ENCODE peak calls at places on chromosomes 1 and 21, in four cellular contexts. One of them, this sample, is unnamed.

GRCh38 chr1:49252917-49253316 is 476.2 kb upstream of the BEND5 start:
- DNase-seq in caudate nucleus: no peak
- DNase-seq in heart left ventricle: no peak
- DNase-seq in GM13977: no peak
- DNase-seq in this sample: no peak

GRCh38 chr1:175863291-175864050 is 120.1 kb upstream of the TNR start:
- DNase-seq in caudate nucleus: peak; percentile 13
- DNase-seq in heart left ventricle: no peak
- DNase-seq in GM13977: no peak
- DNase-seq in this sample: no peak

GRCh38 chr1:1307261-1307907 is 346 bp downstream of the ACAP3 start:
- DNase-seq in caudate nucleus: no peak
- DNase-seq in heart left ventricle: peak; percentile 72
- DNase-seq in GM13977: no peak
- DNase-seq in this sample: peak; percentile 75

GRCh38 chr1:5826601-5827000 is 165.6 kb downstream of the NPHP4 start:
- DNase-seq in caudate nucleus: no peak
- DNase-seq in heart left ventricle: no peak
- DNase-seq in GM13977: no peak
- DNase-seq in this sample: no peak

GRCh38 chr1:244012232-244012631 is 38.9 kb upstream of the ZBTB18 start:
- DNase-seq in caudate nucleus: no peak
- DNase-seq in heart left ventricle: peak; percentile 44
- DNase-seq in GM13977: no peak
- DNase-seq in this sample: no peak

GRCh38 chr1:198600906-198601305 is 37.9 kb upstream of the PTPRC start:
- DNase-seq in caudate nucleus: no peak
- DNase-seq in heart left ventricle: no peak
- DNase-seq in GM13977: no peak
- DNase-seq in this sample: no peak

GRCh38 chr1:57600424-57600823 is 176.6 kb upstream of the DAB1 start:
- DNase-seq in caudate nucleus: no peak
- DNase-seq in heart left ventricle: no peak
- DNase-seq in GM13977: no peak
- DNase-seq in this sample: no peak

GRCh38 chr1:201279313-201279712 is 4.0 kb upstream of the PKP1 start:
- DNase-seq in caudate nucleus: no peak
- DNase-seq in heart left ventricle: no peak
- DNase-seq in GM13977: no peak
- DNase-seq in this sample: no peak

GRCh38 chr1:53889304-53890298 is at the start of gene YIPF1:
- DNase-seq in caudate nucleus: peak; percentile 86
- DNase-seq in heart left ventricle: peak; percentile 93
- DNase-seq in GM13977: peak; percentile 87
- DNase-seq in this sample: peak; percentile 93

GRCh38 chr1:173638043-173639021 is 3.2 kb downstream of the TEX50 start:
- DNase-seq in caudate nucleus: no peak
- DNase-seq in heart left ventricle: no peak
- DNase-seq in GM13977: no peak
- DNase-seq in this sample: no peak

GRCh38 chr1:231604276-231604621 is 22.3 kb upstream of the DISC1 start:
- DNase-seq in caudate nucleus: no peak
- DNase-seq in heart left ventricle: no peak
- DNase-seq in GM13977: no peak
- DNase-seq in this sample: no peak

GRCh38 chr1:42943728-42944127 is 14.9 kb downstream of the SLC2A1 start:
- DNase-seq in caudate nucleus: no peak
- DNase-seq in heart left ventricle: no peak
- DNase-seq in GM13977: no peak
- DNase-seq in this sample: peak; percentile 25

GRCh38 chr1:234840253-234840652 is 230.3 kb upstream of the IRF2BP2 start:
- DNase-seq in caudate nucleus: no peak
- DNase-seq in heart left ventricle: no peak
- DNase-seq in GM13977: no peak
- DNase-seq in this sample: no peak

GRCh38 chr1:203593723-203594122 is 32.9 kb upstream of the ATP2B4 start:
- DNase-seq in caudate nucleus: no peak
- DNase-seq in heart left ventricle: peak; percentile 71
- DNase-seq in GM13977: peak; percentile 38
- DNase-seq in this sample: peak; percentile 73

GRCh38 chr21:44955141-44955802 is 15.4 kb downstream of the SLX9 start:
- DNase-seq in caudate nucleus: peak; percentile 37
- DNase-seq in heart left ventricle: peak; percentile 40
- DNase-seq in GM13977: no peak
- DNase-seq in this sample: peak; percentile 46

GRCh38 chr1:5954964-5955363 is 37.3 kb downstream of the NPHP4 start:
- DNase-seq in caudate nucleus: no peak
- DNase-seq in heart left ventricle: no peak
- DNase-seq in GM13977: no peak
- DNase-seq in this sample: no peak

GRCh38 chr1:20829946-20830345 is 42.8 kb upstream of the HP1BP3 start:
- DNase-seq in caudate nucleus: no peak
- DNase-seq in heart left ventricle: no peak
- DNase-seq in GM13977: no peak
- DNase-seq in this sample: no peak

GRCh38 chr1:27634166-27634981 is 611 bp downstream of the FGR start:
- DNase-seq in caudate nucleus: no peak
- DNase-seq in heart left ventricle: peak; percentile 78
- DNase-seq in GM13977: no peak
- DNase-seq in this sample: no peak

GRCh38 chr1:239951518-239952130 is 140.1 kb upstream of the FMN2 start:
- DNase-seq in caudate nucleus: peak; percentile 23
- DNase-seq in heart left ventricle: no peak
- DNase-seq in GM13977: peak; percentile 61
- DNase-seq in this sample: peak; percentile 96

This sample was measured in mucosa of descending colon.